ENCODE peak calls at places on chromosomes 2 and 18, in five cellular contexts. W is activated T-helper 1 cell treated with anti-CD3 and anti-CD28 coated beads, Interleukin-2, amount 50 U/mL, for 16 hours; K is activated CD4-positive, alpha-beta T cell treated with anti-CD3 and anti-CD28 coated beads for 4 hours; C is fibroblast of the aortic adventitia; X is H54. I is an unnamed sample.

GRCh38 chr18:48923746-48924580 is 26.8 kb downstream of the SMAD7 start:
- DNase-seq in W (no peak), X (peak), C (peak), K (no peak), I (no peak)

GRCh38 chr2:38260469-38260868 is 116.6 kb downstream of the ATL2 start:
- DNase-seq in X (no peak), C (no peak), W (no peak), K (no peak), I (no peak)

GRCh38 chr2:69641887-69642708 is 1.4 kb downstream of the AAK1 start:
- DNase-seq in X (no peak), C (peak), K (no peak), W (no peak), I (no peak)

GRCh38 chr2:122899614-122900013 is 1125.5 kb upstream of the CNTNAP5 start:
- DNase-seq in C (no peak), K (no peak), W (no peak), X (no peak), I (no peak)

GRCh38 chr2:23926289-23926749 is 604 bp downstream of the ATAD2B start:
- DNase-seq in K (peak), X (no peak), C (no peak), W (peak), I (no peak)

GRCh38 chr18:10826400-10826799 is 300.6 kb downstream of the NAPG start:
- DNase-seq in X (no peak), K (no peak), C (no peak), W (no peak), I (no peak)

GRCh38 chr2:138500592-138501426 is 761 bp upstream of the SPOPL start:
- DNase-seq in C (no peak), X (no peak), K (no peak), W (no peak), I (no peak)

GRCh38 chr2:237291138-237291792 is 122.7 kb downstream of the COL6A3 start:
- DNase-seq in W (no peak), K (peak), X (peak), C (peak), I (no peak)

GRCh38 chr2:98065804-98066203 is 21.2 kb upstream of the VWA3B start:
- DNase-seq in C (no peak), K (no peak), X (no peak), W (no peak), I (no peak)

GRCh38 chr18:51255694-51256093 is 58.2 kb upstream of the MEX3C start:
- DNase-seq in X (no peak), W (no peak), C (no peak), K (no peak), I (no peak)

GRCh38 chr18:37533647-37534565 is 31.7 kb downstream of the CELF4 start:
- DNase-seq in C (no peak), X (no peak), W (no peak), K (no peak), I (no peak)

GRCh38 chr2:29295843-29296242 is 180.6 kb downstream of the CLIP4 start:
- DNase-seq in X (no peak), W (no peak), C (peak), K (no peak), I (no peak)

GRCh38 chr2:216665717-216666116 is 29.6 kb downstream of the IGFBP5 start:
- DNase-seq in C (peak), W (no peak), K (no peak), X (no peak), I (no peak)

GRCh38 chr2:207385903-207386302 is 143.9 kb upstream of the CREB1 start:
- DNase-seq in X (no peak), C (peak), W (no peak), K (no peak), I (no peak)